ENCODE peak calls at places on chromosomes 6 and 20, in four cellular contexts. B, C, R and O are unnamed samples.
A peak's percentile ranks its signal among the peaks of the same experiment; 100 is the strongest.

GRCh38 chr6:67210450-67210849 is 1424.6 kb upstream of the ADGRB3 start:
- DNase-seq in R (no peak), C (no peak), B (no peak), O (no peak)

GRCh38 chr20:4091332-4092135 is 76.2 kb upstream of the RNF24 start:
- DNase-seq in R (peak; percentile 77), B (peak; percentile 96), C (peak; percentile 48), O (no peak)

GRCh38 chr6:113619077-113619476 is 238.1 kb upstream of the MARCKS start:
- DNase-seq in R (no peak), B (peak; percentile 63), C (no peak), O (no peak)

GRCh38 chr20:64212750-64213149 is 42.8 kb upstream of the PCMTD2 start:
- DNase-seq in R (no peak), C (no peak), B (peak; percentile 63), O (no peak)

GRCh38 chr6:45650527-45651135 is 272.9 kb upstream of the SUPT3H start:
- DNase-seq in R (no peak), B (peak; percentile 94), C (peak; percentile 89), O (no peak)

GRCh38 chr6:154954352-154954751 is 40.8 kb upstream of the TIAM2 start:
- DNase-seq in C (no peak), R (no peak), B (no peak), O (no peak)

GRCh38 chr20:14691994-14692393 is 354.6 kb upstream of the FLRT3 start:
- DNase-seq in B (no peak), C (no peak), R (no peak), O (no peak)

GRCh38 chr6:26216886-26217713 is 129.9 kb downstream of the HFE start:
- DNase-seq in R (peak; percentile 87), C (peak; percentile 95), B (peak; percentile 90), O (peak; percentile 82)

GRCh38 chr6:70847091-70847490 is 109.8 kb downstream of the B3GAT2 start:
- DNase-seq in B (no peak), R (no peak), C (no peak), O (no peak)

GRCh38 chr20:25465398-25465797 is 57.9 kb downstream of the GINS1 start:
- DNase-seq in C (no peak), B (no peak), R (no peak), O (no peak)

GRCh38 chr20:63060057-63060991 is 53.6 kb upstream of the BHLHE23 start:
- DNase-seq in B (peak; percentile 22), R (peak; percentile 33), C (no peak), O (no peak)

GRCh38 chr6:5681480-5681879 is 325.2 kb downstream of the NRN1 start:
- DNase-seq in R (no peak), C (no peak), B (no peak), O (no peak)

GRCh38 chr20:23526850-23527249 is 35.9 kb downstream of the CST8 start:
- DNase-seq in C (no peak), R (no peak), B (no peak), O (no peak)

GRCh38 chr6:100633096-100633766 is 168.5 kb upstream of the SIM1 start:
- DNase-seq in R (no peak), C (peak; percentile 63), B (peak; percentile 83), O (no peak)

GRCh38 chr6:87968435-87969278 is 79.0 kb upstream of the SPACA1 start:
- DNase-seq in R (peak; percentile 64), C (peak; percentile 3), B (no peak), O (no peak)

GRCh38 chr6:36676142-36677058 is 2.1 kb upstream of the CDKN1A start:
- DNase-seq in B (peak; percentile 66), R (no peak), C (peak; percentile 67), O (no peak)

GRCh38 chr6:15239606-15240364 is 6.1 kb upstream of the JARID2 start:
- DNase-seq in C (peak; percentile 77), B (no peak), R (no peak), O (no peak)

GRCh38 chr6:109434456-109434855 is 6.0 kb downstream of the PPIL6 start:
- DNase-seq in R (no peak), B (no peak), C (no peak), O (no peak)

GRCh38 chr6:130018830-130019795 is 732 bp downstream of the L3MBTL3 start:
- DNase-seq in C (peak; percentile 42), B (peak; percentile 37), R (peak; percentile 55), O (no peak)

GRCh38 chr6:158043586-158044524 is 62.2 kb downstream of the SYNJ2 start:
- DNase-seq in B (no peak), R (peak; percentile 19), C (no peak), O (no peak)

GRCh38 chr6:76706086-76706485 is 633.6 kb upstream of the IMPG1 start:
- DNase-seq in C (no peak), B (no peak), R (no peak), O (no peak)

GRCh38 chr6:37459981-37460800 is 27.2 kb downstream of the CMTR1 start:
- DNase-seq in C (no peak), B (no peak), R (no peak), O (no peak)

GRCh38 chr6:112311950-112312547 is 35.1 kb upstream of the RFPL4B start:
- DNase-seq in C (peak; percentile 51), B (peak; percentile 38), R (no peak), O (no peak)

GRCh38 chr20:7161690-7162089 is 394.2 kb downstream of the BMP2 start:
- DNase-seq in C (peak; percentile 36), R (no peak), B (no peak), O (no peak)

GRCh38 chr6:48744948-48745347 is 634.0 kb upstream of the PTCHD4 start:
- DNase-seq in C (no peak), B (peak; percentile 61), R (no peak), O (no peak)

GRCh38 chr6:70593118-70593486 is 26.4 kb downstream of the SDHAF4 start:
- DNase-seq in B (no peak), C (no peak), R (no peak), O (no peak)

GRCh38 chr20:11716239-11716944 is 201.3 kb upstream of the BTBD3 start:
- DNase-seq in B (peak; percentile 90), C (peak; percentile 36), R (no peak), O (no peak)

GRCh38 chr6:116059713-116060571 is 749 bp downstream of the FRK start:
- DNase-seq in B (no peak), R (peak; percentile 49), C (no peak), O (no peak)

GRCh38 chr6:116051244-116051643 is 9.4 kb downstream of the FRK start:
- DNase-seq in R (no peak), B (no peak), C (no peak), O (no peak)

GRCh38 chr6:116057766-116058165 is 2.9 kb downstream of the FRK start:
- DNase-seq in B (no peak), R (no peak), C (no peak), O (no peak)

GRCh38 chr6:116060572-116061283 is at the start of gene FRK:
- DNase-seq in B (peak; percentile 24), C (peak; percentile 47), R (no peak), O (no peak)

DNA sequence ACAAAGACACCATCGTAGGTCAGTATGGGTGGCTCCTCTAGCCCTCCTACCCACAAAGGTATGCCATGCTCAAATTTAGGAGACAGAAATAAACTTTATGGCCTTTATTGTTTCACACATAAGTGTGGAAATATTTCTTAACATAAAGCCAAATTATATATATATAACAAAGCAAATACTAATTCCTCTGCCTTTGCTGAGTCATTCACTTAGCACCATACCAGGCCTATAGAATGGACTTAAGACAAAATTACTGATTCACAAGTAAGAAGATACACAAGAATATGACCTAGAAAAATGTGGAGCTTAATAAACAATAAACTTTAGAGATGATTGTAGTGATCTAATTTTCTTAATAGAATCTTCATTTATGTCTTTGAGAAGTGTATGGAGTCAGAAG is 5.2 kb downstream of the FRK start:
- DNase-seq in B (no peak), R (no peak), C (no peak), O (no peak)
- TF ChIP-seq CTCF in B (no peak), R (no peak), C (no peak), O (no peak)

GRCh38 chr6:133309579-133309978 is 68.4 kb downstream of the EYA4 start:
- DNase-seq in C (no peak), R (no peak), B (no peak), O (no peak)

GRCh38 chr6:133315811-133316210 is 74.7 kb downstream of the EYA4 start:
- DNase-seq in C (no peak), R (no peak), B (no peak), O (no peak)

GRCh38 chr6:133314951-133315350 is 73.8 kb downstream of the EYA4 start:
- DNase-seq in C (no peak), R (no peak), B (no peak), O (no peak)

GRCh38 chr6:133312006-133312405 is 70.8 kb downstream of the EYA4 start:
- DNase-seq in R (no peak), C (no peak), B (no peak), O (no peak)

DNA sequence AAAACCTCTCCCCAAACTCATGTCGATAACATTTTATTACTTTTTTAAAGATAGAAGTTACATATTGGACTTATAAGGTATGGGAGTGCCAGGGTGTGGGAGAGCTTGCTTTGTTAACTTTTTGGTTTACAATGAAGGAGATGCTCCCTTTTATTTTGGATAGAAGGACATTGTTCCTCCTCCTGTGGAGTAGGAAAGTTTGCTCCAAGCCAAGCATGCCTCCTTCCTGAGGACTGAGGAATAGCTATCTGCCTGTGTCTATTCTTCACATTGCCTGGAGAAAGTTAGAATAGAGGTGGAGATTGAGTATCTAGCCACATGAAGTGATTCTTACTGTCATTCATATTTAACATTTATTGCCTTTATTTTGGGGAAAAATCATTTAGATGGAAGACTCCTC is 71.9 kb downstream of the EYA4 start:
- DNase-seq in R (no peak), B (no peak), C (no peak), O (no peak)
- TF ChIP-seq CTCF in R (no peak), B (no peak), C (no peak), O (no peak)

GRCh38 chr6:118535176-118535844 is 12.8 kb upstream of the PLN start:
- DNase-seq in B (no peak), C (no peak), R (no peak), O (no peak)

GRCh38 chr6:118530942-118531341 is 17.2 kb upstream of the PLN start:
- DNase-seq in R (no peak), C (no peak), B (no peak), O (no peak)

GRCh38 chr6:118537579-118537978 is 10.5 kb upstream of the PLN start:
- DNase-seq in R (no peak), C (peak; percentile 17), B (no peak), O (no peak)

GRCh38 chr6:118542184-118542952 is 5.7 kb upstream of the PLN start:
- DNase-seq in R (no peak), B (peak; percentile 85), C (no peak), O (no peak)

DNA sequence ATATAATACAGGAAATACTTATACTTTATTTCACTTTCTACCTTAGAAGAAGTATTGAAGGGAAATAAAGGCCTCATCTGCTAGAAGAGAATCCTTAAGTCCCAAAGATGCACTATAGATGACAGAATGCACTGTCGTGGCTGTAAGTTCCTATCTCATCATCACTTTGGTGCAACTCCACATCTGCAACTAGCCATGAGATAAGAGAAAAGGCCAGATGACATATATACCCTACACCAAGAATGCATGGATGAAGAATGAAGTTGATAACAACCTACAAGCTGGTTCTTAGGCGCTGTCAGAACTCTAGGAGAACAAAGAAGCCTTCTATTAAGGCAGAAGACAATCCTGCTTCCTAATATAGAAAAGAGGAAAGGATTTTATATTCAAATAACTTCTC is 11.6 kb upstream of the PLN start:
- DNase-seq in R (no peak), B (no peak), C (no peak), O (no peak)
- TF ChIP-seq CTCF in R (no peak), B (no peak), C (no peak), O (no peak)

DNA sequence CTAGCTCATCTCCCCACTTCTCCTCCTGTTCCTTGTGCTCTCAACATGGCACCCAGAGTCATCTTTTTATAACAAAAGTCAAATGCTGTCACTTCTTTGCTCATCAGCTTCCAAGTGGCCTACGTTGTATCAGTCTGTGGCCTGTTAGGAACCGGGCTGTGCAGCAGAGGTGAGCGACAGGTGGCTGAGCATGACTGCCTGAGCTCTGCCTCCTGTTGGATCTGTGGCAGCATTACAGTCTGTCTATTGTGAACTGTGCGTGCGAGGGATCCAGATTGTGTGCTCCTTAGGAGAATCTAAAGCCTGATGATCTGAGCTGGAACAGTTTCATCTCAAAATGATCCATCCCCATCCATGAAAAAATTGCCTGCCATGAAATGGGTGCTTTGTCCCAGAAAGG is 129.6 kb downstream of the FNDC1 start:
- DNase-seq in C (no peak), B (no peak), R (no peak), O (no peak)
- TF ChIP-seq CTCF in C (no peak), B (no peak), R (no peak), O (no peak)